ENCODE peak calls at places on chromosomes 5 and 9, in seven cellular contexts. N, T, W, J, S, L and Q are unnamed samples.

GRCh38 chr5:143585970-143586369 is 182.5 kb upstream of the NR3C1 start:
- DNase-seq in N (no peak), T (no peak), W (peak), J (no peak), S (peak), L (no peak), Q (no peak)

GRCh38 chr9:108645520-108645919 is 210.3 kb downstream of the ACTL7B start:
- DNase-seq in N (peak), T (no peak), W (no peak), J (no peak), S (no peak), L (no peak), Q (no peak)

GRCh38 chr9:136321561-136321960 is 5.8 kb upstream of the GPSM1 start:
- DNase-seq in N (no peak), T (no peak), W (no peak), J (no peak), S (no peak), L (no peak), Q (no peak)

GRCh38 chr9:136614372-136614922 is 48.3 kb upstream of the EGFL7 start:
- DNase-seq in N (no peak), T (peak), W (peak), J (no peak), S (peak), L (no peak), Q (no peak)

GRCh38 chr9:75027187-75028107 is 646 bp downstream of the CARNMT1 start:
- DNase-seq in N (peak), T (peak), W (peak), J (peak), S (peak), L (peak), Q (peak)

GRCh38 chr9:14433293-14433818 is 119.4 kb upstream of the NFIB start:
- DNase-seq in N (no peak), T (no peak), W (peak), J (no peak), S (peak), L (no peak), Q (no peak)

GRCh38 chr5:92800360-92800759 is 780.7 kb downstream of the NR2F1-AS1 start:
- DNase-seq in N (no peak), T (no peak), W (peak), J (no peak), S (peak), L (no peak), Q (no peak)

GRCh38 chr5:84382363-84383295 is 2.1 kb downstream of the EDIL3 start:
- DNase-seq in N (peak), T (peak), W (peak), J (no peak), S (peak), L (no peak), Q (no peak)

GRCh38 chr5:407051-407450 is 35.9 kb upstream of the EXOC3 start:
- DNase-seq in N (peak), T (no peak), W (peak), J (no peak), S (no peak), L (no peak), Q (no peak)

GRCh38 chr5:17991775-17992174 is 357.5 kb downstream of the TAF11L14 start:
- DNase-seq in N (no peak), T (no peak), W (no peak), J (no peak), S (no peak), L (no peak), Q (no peak)

GRCh38 chr5:34756781-34757624 is 82.0 kb upstream of the TTC23L start:
- DNase-seq in N (no peak), T (no peak), W (no peak), J (no peak), S (no peak), L (peak), Q (no peak)

GRCh38 chr5:132386644-132387286 is 17.3 kb downstream of the SLC22A5 start:
- DNase-seq in N (peak), T (peak), W (peak), J (peak), S (peak), L (peak), Q (no peak)

GRCh38 chr9:21576331-21577189 is 94.4 kb upstream of the IFNE start:
- DNase-seq in N (no peak), T (no peak), W (peak), J (no peak), S (peak), L (no peak), Q (no peak)

GRCh38 chr9:89080193-89080592 is 88.9 kb downstream of the S1PR3 start:
- DNase-seq in N (no peak), T (peak), W (no peak), J (no peak), S (peak), L (no peak), Q (peak)

GRCh38 chr9:38181866-38182265 is 112.8 kb upstream of the SHB start:
- DNase-seq in N (no peak), T (no peak), W (peak), J (no peak), S (no peak), L (no peak), Q (no peak)

GRCh38 chr9:92989561-92989960 is 42.2 kb downstream of the FGD3 start:
- DNase-seq in N (no peak), T (no peak), W (no peak), J (no peak), S (no peak), L (no peak), Q (no peak)

GRCh38 chr9:27297050-27297449 is at the start of gene EQTN:
- DNase-seq in N (no peak), T (no peak), W (no peak), J (no peak), S (no peak), L (no peak), Q (no peak)

GRCh38 chr5:67549263-67549551 is 352.6 kb upstream of the CD180 start:
- DNase-seq in N (no peak), T (no peak), W (no peak), J (no peak), S (no peak), L (peak), Q (no peak)

GRCh38 chr5:178111925-178112324 is 1.4 kb upstream of the N4BP3 start:
- DNase-seq in N (no peak), T (no peak), W (no peak), J (no peak), S (peak), L (no peak), Q (no peak)

GRCh38 chr9:37029304-37029775 is 4.7 kb downstream of the PAX5 start:
- DNase-seq in N (peak), T (no peak), W (no peak), J (no peak), S (no peak), L (no peak), Q (no peak)

GRCh38 chr9:26744362-26744965 is 148.1 kb downstream of the CAAP1 start:
- DNase-seq in N (peak), T (no peak), W (peak), J (no peak), S (peak), L (no peak), Q (no peak)

GRCh38 chr9:115997923-115998322 is 155.7 kb upstream of the PAPPA start:
- DNase-seq in N (no peak), T (no peak), W (no peak), J (no peak), S (peak), L (no peak), Q (no peak)

GRCh38 chr9:115989816-115990215 is 163.8 kb upstream of the PAPPA start:
- DNase-seq in N (no peak), T (no peak), W (no peak), J (no peak), S (no peak), L (no peak), Q (no peak)

GRCh38 chr9:115988701-115989100 is 164.9 kb upstream of the PAPPA start:
- DNase-seq in N (no peak), T (no peak), W (no peak), J (no peak), S (no peak), L (no peak), Q (no peak)

GRCh38 chr9:115998661-115999060 is 154.9 kb upstream of the PAPPA start:
- DNase-seq in N (no peak), T (no peak), W (no peak), J (no peak), S (peak), L (no peak), Q (no peak)

DNA sequence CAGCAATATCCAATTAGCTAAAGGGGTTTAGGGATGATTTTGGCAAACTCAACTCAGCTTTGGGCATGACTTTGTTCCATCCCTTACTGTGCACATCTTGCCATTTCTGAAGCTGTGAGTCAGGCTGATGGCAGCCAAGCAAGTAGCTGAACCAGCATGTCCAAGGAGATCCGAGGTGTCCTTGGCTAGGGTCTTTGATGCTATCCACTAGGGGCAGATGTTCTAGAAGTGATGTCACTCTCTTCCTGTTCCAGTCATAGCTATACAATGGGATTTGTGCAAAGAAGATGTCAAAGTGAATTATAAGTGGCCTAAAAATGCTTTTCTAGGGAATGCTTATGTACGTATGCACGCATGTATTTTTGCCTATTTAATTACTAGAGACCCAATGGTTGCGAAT is 160.8 kb upstream of the PAPPA start:
- DNase-seq in N (no peak), T (no peak), W (no peak), J (no peak), S (peak), L (no peak), Q (no peak)
- TF ChIP-seq CTCF in N (no peak), T (no peak), W (no peak), J (no peak), S (no peak), L (no peak), Q (no peak)

DNA sequence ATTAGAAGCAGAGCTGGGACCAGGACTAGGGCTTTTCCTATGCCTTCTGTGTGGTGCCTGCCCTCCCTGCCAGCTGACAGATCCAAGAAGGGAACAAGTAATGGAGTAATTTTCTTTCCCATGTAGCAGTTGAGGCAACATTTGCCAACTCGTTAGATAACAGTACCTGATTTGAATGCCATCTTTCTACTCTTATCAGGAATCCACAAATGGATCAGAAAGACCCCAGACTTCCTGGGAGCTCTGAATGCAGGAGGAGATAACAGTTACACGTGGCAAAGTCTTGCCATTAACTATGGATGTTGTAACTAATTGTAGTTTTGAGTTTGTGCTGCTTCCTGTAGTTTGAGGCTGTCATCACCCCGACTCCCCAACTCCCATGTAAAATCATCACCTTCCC is 39.2 kb downstream of the RCL1 start:
- DNase-seq in N (no peak), T (no peak), W (no peak), J (no peak), S (no peak), L (no peak), Q (no peak)
- TF ChIP-seq CTCF in N (no peak), T (no peak), W (no peak), J (no peak), S (no peak), L (no peak), Q (no peak)

DNA sequence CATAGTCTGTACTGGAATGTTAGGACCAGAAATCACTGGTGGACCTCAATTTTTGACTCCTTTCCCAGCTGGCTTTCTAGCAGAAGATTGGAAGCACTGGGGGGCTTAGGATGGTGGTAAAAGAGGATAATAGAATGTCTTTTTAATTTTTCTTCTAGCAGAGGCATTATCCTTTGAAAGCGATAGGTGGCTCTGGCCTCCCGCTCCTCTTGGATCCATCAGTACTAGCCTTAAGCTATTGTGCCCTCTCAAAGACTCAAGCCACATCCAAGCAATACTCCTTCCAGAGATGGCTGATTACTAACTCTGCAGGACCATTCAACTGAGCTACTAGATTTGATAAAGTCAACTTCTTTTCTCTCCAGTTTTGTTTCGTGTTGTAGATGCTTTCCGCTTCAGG is 610.6 kb downstream of the CDH12 start:
- DNase-seq in N (no peak), T (no peak), W (no peak), J (no peak), S (no peak), L (no peak), Q (no peak)
- TF ChIP-seq CTCF in N (no peak), T (no peak), W (no peak), J (no peak), S (no peak), L (no peak), Q (no peak)

DNA sequence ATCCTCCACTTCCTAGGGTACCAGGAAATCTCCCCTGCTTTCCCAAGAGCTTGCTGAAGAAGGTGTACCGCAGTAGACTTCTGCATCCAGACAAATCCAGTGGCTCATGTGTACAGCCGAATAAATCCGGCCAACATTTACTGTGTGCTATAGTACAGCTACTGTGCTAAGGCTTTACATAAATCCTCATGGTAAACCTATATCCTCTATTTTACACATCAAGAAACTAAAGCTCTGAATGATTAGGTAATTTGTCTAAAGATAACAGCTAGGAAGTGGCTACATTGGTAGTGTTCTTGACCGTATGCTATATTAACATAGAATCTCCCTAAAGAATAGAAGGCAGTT is 511 bp upstream of the WDR41 start:
- DNase-seq in N (no peak), T (no peak), W (no peak), J (no peak), S (no peak), L (no peak), Q (no peak)
- TF ChIP-seq CTCF in N (no peak), T (no peak), W (no peak), J (peak), S (no peak), L (no peak), Q (peak)

DNA sequence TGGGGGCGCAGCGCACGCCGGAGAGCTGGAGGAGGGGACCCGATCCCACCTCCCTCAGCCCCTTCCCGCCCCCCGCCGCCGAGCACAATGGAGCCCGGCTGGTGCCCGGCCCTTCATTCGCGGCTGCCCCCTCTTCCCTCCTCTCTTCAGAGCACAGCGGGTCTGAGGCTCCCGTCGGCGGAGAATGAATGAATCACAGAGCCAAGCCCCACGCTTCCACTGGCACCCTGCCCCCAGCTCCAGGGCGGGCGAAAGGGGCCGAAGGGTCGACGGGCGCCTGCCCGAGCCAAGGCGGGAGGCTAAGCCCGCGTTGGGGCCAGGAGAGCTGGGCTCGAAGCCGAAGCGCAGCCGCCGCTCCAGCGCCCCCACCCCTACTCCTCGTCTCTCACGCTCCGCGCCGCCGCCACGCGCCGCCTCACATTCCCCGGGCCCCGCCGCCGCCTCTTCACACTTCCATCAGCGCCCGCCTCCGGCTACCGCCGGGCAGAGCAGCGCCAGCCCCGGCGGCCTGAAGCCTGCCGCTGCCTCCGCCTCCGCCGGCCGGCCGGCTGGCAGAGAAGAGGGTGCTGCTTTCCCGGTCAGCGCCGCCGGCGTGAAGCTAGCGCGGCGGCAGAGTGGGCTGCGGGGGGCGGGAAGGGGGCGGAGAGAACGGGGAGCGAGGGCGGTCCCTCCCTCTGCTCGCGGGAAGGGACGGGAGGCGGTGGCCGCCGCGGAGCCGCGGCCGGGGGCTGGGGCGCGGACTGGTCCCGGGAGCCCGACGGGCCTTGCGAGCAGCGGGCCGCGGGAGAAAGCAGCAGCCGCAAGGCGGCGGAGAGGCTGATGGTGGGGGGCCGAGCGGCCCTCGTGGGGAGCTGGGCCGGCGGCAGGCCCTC is at the start of gene HOMER1:
- DNase-seq in N (peak), T (peak), W (peak), J (peak), S (peak), L (peak), Q (no peak)
- TF ChIP-seq CTCF in N (no peak), T (no peak), W (no peak), J (no peak), S (no peak), L (no peak), Q (no peak)